ENCODE peak calls at places on chromosomes 16 and 17, in seven cellular contexts. W is fibroblast of mammary gland, T is AG10803, V is lung, U is lower leg skin, A is BJ, N is fibroblast of villous mesenchyme. G is an unnamed sample.

GRCh38 chr17:82881900-82882714 is 42.3 kb upstream of the ZNF750 start:
- DNase-seq in W (peak; percentile 50), T (peak; percentile 15), V (peak; percentile 61), U (peak; percentile 96), A (no peak), N (peak; percentile 80), G (no peak)

GRCh38 chr17:28380572-28380907 is 9.0 kb downstream of the SARM1 start:
- DNase-seq in W (no peak), T (no peak), V (peak; percentile 66), U (no peak), A (no peak), N (no peak), G (no peak)

GRCh38 chr17:16419929-16420271 is 4.5 kb downstream of the TRPV2 start:
- DNase-seq in W (peak; percentile 87), T (peak; percentile 76), V (no peak), U (no peak), A (no peak), N (peak; percentile 84), G (peak; percentile 71)

GRCh38 chr17:29504711-29505110 is 62.1 kb downstream of the ABHD15 start:
- DNase-seq in W (peak; percentile 57), T (peak; percentile 72), V (no peak), U (no peak), A (no peak), N (peak; percentile 53), G (no peak)

GRCh38 chr17:76353004-76353598 is 615 bp downstream of the PRPSAP1 start:
- DNase-seq in W (no peak), T (no peak), V (no peak), U (no peak), A (no peak), N (peak; percentile 28), G (peak; percentile 18)

GRCh38 chr17:4313482-4314114 is 49.8 kb upstream of the ANKFY1 start:
- DNase-seq in W (peak; percentile 12), T (no peak), V (no peak), U (no peak), A (no peak), N (peak; percentile 53), G (no peak)

GRCh38 chr17:2085648-2085949 is 30.7 kb downstream of the HIC1 start:
- DNase-seq in W (peak; percentile 81), T (peak; percentile 80), V (no peak), U (no peak), A (no peak), N (peak; percentile 69), G (no peak)

GRCh38 chr16:14263769-14264168 is 192.7 kb downstream of the MRTFB start:
- DNase-seq in W (no peak), T (no peak), V (no peak), U (no peak), A (no peak), N (no peak), G (no peak)

GRCh38 chr16:57627184-57627871 is 1.1 kb upstream of the ADGRG1 start:
- DNase-seq in W (peak; percentile 75), T (peak; percentile 80), V (no peak), U (no peak), A (peak; percentile 63), N (peak; percentile 55), G (no peak)

GRCh38 chr16:68227183-68227793 is 8.6 kb downstream of the ESRP2 start:
- DNase-seq in W (no peak), T (no peak), V (no peak), U (no peak), A (no peak), N (peak; percentile 58), G (peak; percentile 64)

GRCh38 chr17:61299517-61300513 is 99.8 kb upstream of the TBX2 start:
- DNase-seq in W (no peak), T (no peak), V (no peak), U (no peak), A (no peak), N (no peak), G (no peak)

GRCh38 chr17:42629420-42630009 is 20.0 kb downstream of the TUBG1 start:
- DNase-seq in W (no peak), T (no peak), V (no peak), U (no peak), A (no peak), N (peak; percentile 41), G (no peak)

GRCh38 chr16:83305092-83305491 is 502.7 kb upstream of the HSBP1 start:
- DNase-seq in W (peak; percentile 70), T (peak; percentile 95), V (no peak), U (no peak), A (peak; percentile 78), N (peak; percentile 82), G (no peak)

GRCh38 chr17:83015511-83015910 is 63.9 kb upstream of the METRNL start:
- DNase-seq in W (no peak), T (no peak), V (no peak), U (no peak), A (no peak), N (no peak), G (no peak)

GRCh38 chr16:88430524-88431446 is 22.3 kb upstream of the ZFPM1 start:
- DNase-seq in W (no peak), T (no peak), V (no peak), U (no peak), A (no peak), N (no peak), G (peak; percentile 59)

GRCh38 chr17:81902023-81902652 is at the start of gene NPB:
- DNase-seq in W (no peak), T (no peak), V (no peak), U (no peak), A (no peak), N (no peak), G (no peak)

GRCh38 chr17:40355123-40355803 is 9.3 kb downstream of the GJD3 start:
- DNase-seq in W (peak; percentile 61), T (peak; percentile 43), V (peak; percentile 76), U (no peak), A (no peak), N (peak; percentile 66), G (peak; percentile 70)

GRCh38 chr17:12180644-12181261 is 160.1 kb downstream of the MAP2K4 start:
- DNase-seq in W (peak; percentile 66), T (peak; percentile 57), V (no peak), U (no peak), A (no peak), N (peak; percentile 69), G (peak; percentile 59)

GRCh38 chr17:71922439-71922838 is 198.4 kb upstream of the SOX9 start:
- DNase-seq in W (peak; percentile 53), T (peak; percentile 82), V (no peak), U (no peak), A (peak; percentile 85), N (peak; percentile 58), G (peak; percentile 68)

GRCh38 chr17:9905902-9906301 is 831 bp upstream of the RCVRN start:
- DNase-seq in W (peak; percentile 51), T (peak; percentile 16), V (no peak), U (no peak), A (no peak), N (peak; percentile 21), G (peak; percentile 40)

GRCh38 chr16:16131204-16131603 is 92.1 kb downstream of the ABCC6 start:
- DNase-seq in W (no peak), T (no peak), V (no peak), U (no peak), A (no peak), N (no peak), G (no peak)

DNA sequence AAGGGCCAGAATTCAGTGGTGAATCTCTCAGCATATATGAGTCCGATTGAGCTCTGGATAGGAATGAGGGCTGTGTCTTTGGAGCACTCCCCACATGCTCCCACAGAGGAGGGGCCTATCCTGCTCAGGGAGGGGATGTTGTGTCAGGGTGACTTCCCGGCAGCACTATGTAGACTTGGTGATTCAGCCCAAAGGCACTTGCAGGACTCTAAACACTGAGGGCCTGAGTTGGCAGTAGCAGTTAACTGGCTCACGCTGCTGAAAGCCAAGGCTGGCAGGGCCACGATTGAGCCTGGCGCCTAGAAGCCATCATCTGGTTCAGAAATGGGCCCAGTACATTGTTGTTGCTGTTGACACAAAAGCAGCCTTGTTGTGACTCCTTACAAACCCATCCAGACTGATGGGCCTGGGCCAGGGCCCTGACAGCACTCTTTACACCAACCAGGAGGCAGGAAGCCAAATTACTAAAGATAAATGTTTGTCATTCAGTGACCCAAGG is 31.9 kb downstream of the NMT1 start:
- DNase-seq in W (peak; percentile 98), T (peak; percentile 100), V (peak; percentile 84), U (peak; percentile 95), A (peak; percentile 95), N (peak; percentile 98), G (no peak)
- H3K4me3 ChIP-seq in W (no peak overlapping the region), T (no peak overlapping the region), V (no peak overlapping the region), U (no peak overlapping the region), A (no peak overlapping the region), N (no peak overlapping the region), G (no peak overlapping the region)

GRCh38 chr16:77435240-77435819 is 496 bp upstream of the ADAMTS18 start:
- DNase-seq in W (no peak), T (no peak), V (no peak), U (no peak), A (no peak), N (no peak), G (no peak)

GRCh38 chr16:77439106-77439505 is 4.3 kb upstream of the ADAMTS18 start:
- DNase-seq in W (no peak), T (no peak), V (no peak), U (no peak), A (no peak), N (no peak), G (no peak)

GRCh38 chr16:77434365-77435239 is at the start of gene ADAMTS18:
- DNase-seq in W (no peak), T (no peak), V (no peak), U (no peak), A (no peak), N (no peak), G (no peak)

GRCh38 chr16:77434022-77434364 is 841 bp downstream of the ADAMTS18 start:
- DNase-seq in W (no peak), T (no peak), V (no peak), U (no peak), A (no peak), N (no peak), G (no peak)

DNA sequence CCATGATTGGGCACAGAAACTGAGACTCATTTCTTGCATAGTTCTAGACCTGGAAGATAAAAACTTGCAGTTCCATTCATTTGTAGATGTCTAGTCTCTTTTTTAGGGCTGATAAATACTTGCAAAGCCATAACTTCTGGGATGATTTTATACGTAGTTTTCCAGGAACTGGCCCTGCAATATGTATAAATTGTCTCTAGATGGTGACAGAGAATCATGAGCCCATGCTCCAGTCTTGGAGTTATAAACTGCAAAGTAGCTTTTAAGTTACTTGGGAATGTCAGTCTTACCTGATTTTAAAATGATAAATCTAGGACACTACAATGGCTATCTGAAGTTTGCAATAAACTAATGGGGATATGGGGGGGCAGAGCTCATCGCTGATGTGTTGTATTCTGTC is 3.0 kb upstream of the ADAMTS18 start:
- DNase-seq in W (peak; percentile 25), T (peak; percentile 23), V (no peak), U (no peak), A (no peak), N (peak; percentile 12), G (no peak)
- TF ChIP-seq CTCF in W (peak; percentile 33), T (peak; percentile 61), V (no peak), U (no peak), A (no peak), N (peak; percentile 26), G (no peak)

DNA sequence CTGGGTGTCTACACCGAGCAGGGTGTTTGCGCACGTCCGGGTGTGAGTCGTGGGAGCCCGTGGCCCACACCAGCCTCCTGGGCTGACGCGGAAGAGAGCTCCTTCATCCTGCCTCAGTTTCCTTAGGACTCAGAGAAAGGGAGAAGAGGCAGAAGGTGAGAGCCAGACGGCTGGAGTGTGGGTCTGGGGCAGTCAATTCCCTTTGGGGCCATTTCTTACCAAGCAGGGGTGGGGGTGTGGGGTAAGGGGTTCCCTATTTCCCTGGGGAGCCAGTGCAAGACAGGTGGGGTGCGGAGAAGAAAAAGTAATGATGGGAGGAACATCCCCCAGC is 831 bp downstream of the CA7 start:
- DNase-seq in W (no peak), T (no peak), V (no peak), U (peak; percentile 50), A (no peak), N (no peak), G (no peak)
- H3K4me3 ChIP-seq in W (no peak overlapping the region), T (peak overlapping the region; percentile 20), V (no peak overlapping the region), U (no peak overlapping the region), A (peak overlapping the region; percentile 10), N (no peak overlapping the region), G (no peak overlapping the region)

GRCh38 chr16:89845417-89845816 is 17.1 kb downstream of the SPIRE2 start:
- DNase-seq in W (no peak), T (no peak), V (no peak), U (no peak), A (no peak), N (no peak), G (peak; percentile 42)
- TF ChIP-seq CTCF in W (no peak), T (no peak), V (no peak), U (no peak), A (no peak), N (no peak), G (no peak)

G was measured in GM12865.